ENCODE peak calls at places on chromosomes 4 and X, in seven cellular contexts. J is stimulated activated CD8-positive, alpha-beta memory T cell treated with anti-CD3 and anti-CD28 coated beads, Interleukin-7, amount 100 ng/mL, for 4 hours; Q is globus pallidus; F is left cardiac atrium; E is RCC 7860; A is frontal cortex; N is kidney epithelial cell. M is an unnamed sample.

GRCh38 chrX:646228-646495 is 15.6 kb downstream of the SHOX start:
- DNase-seq in E (no peak), J (no peak), A (no peak), F (no peak), N (no peak), Q (no peak), M (no peak)

GRCh38 chrX:108105473-108105872 is 13.9 kb downstream of the ATG4A start:
- DNase-seq in E (no peak), J (no peak), N (no peak), Q (no peak), F (no peak), A (no peak), M (no peak)

GRCh38 chr4:129167640-129168260 is 71.8 kb downstream of the C4orf33 start:
- DNase-seq in E (no peak), Q (no peak), A (no peak), N (no peak), J (no peak), F (no peak), M (peak)

GRCh38 chr4:186032259-186032658 is 36.7 kb upstream of the TLR3 start:
- DNase-seq in E (no peak), N (no peak), J (no peak), F (no peak), A (no peak), Q (no peak), M (no peak)

GRCh38 chr4:181821039-181822004 is 421.9 kb upstream of the TENM3 start:
- DNase-seq in J (no peak), A (no peak), Q (no peak), N (peak), F (no peak), E (no peak), M (peak)

GRCh38 chr4:69092190-69092589 is 4.1 kb upstream of the UGT2B7 start:
- DNase-seq in N (peak), A (no peak), J (no peak), Q (no peak), F (no peak), E (peak), M (no peak)

GRCh38 chrX:23919706-23920320 is 12.0 kb downstream of the CXorf58 start:
- DNase-seq in A (no peak), F (no peak), J (no peak), N (no peak), Q (no peak), E (no peak), M (no peak)

GRCh38 chr4:184812181-184812542 is 13.6 kb downstream of the ACSL1 start:
- DNase-seq in N (no peak), F (no peak), J (no peak), A (no peak), E (no peak), Q (no peak), M (no peak)

GRCh38 chr4:120922390-120923200 is at the start of gene PRDM5:
- DNase-seq in J (peak), N (no peak), E (no peak), Q (peak), A (peak), F (peak), M (peak)

GRCh38 chrX:42804524-42804923 is 26.6 kb upstream of the PPP1R2C start:
- DNase-seq in Q (no peak), F (no peak), J (no peak), N (no peak), A (no peak), E (no peak), M (no peak)

GRCh38 chr4:184237612-184238011 is 19.9 kb upstream of the ENPP6 start:
- DNase-seq in A (no peak), N (no peak), Q (no peak), J (peak), E (no peak), F (no peak), M (no peak)

GRCh38 chrX:22351966-22352365 is 79.3 kb downstream of the CBLL2 start:
- DNase-seq in F (no peak), A (no peak), J (no peak), Q (no peak), N (no peak), E (peak), M (no peak)

GRCh38 chr4:80171251-80171650 is 26.1 kb upstream of the PRDM8 start:
- DNase-seq in Q (no peak), A (no peak), N (no peak), E (no peak), F (no peak), J (no peak), M (no peak)

GRCh38 chrX:11319689-11320302 is 26.6 kb downstream of the AMELX start:
- DNase-seq in Q (no peak), N (no peak), F (no peak), J (no peak), E (no peak), A (no peak), M (no peak)

GRCh38 chrX:16479206-16479869 is 170.6 kb upstream of the S100G start:
- DNase-seq in E (peak), N (peak), A (no peak), F (no peak), J (no peak), Q (no peak), M (no peak)

GRCh38 chr4:109942292-109942926 is 29.7 kb downstream of the EGF start:
- DNase-seq in N (no peak), A (no peak), Q (no peak), E (no peak), J (no peak), F (no peak), M (no peak)

GRCh38 chr4:119570401-119570800 is 58.2 kb downstream of the PDE5A start:
- DNase-seq in A (no peak), F (no peak), Q (no peak), J (no peak), E (no peak), N (no peak), M (peak)